ENCODE peak calls at places on chromosomes 1 and 21, in five cellular contexts. S is A549, U is coronary artery, E is dorsolateral prefrontal cortex, X is mucosa of descending colon. A is an unnamed sample.
A peak's percentile ranks its signal among the peaks of the same experiment; 100 is the strongest.

GRCh38 chr1:207933205-207933800 is 22.4 kb upstream of the CD34 start:
- DNase-seq in X (no peak), U (no peak), S (no peak), E (no peak), A (no peak)

GRCh38 chr1:38273405-38273804 is 226.8 kb upstream of the POU3F1 start:
- DNase-seq in S (no peak), U (no peak), E (no peak), X (no peak), A (no peak)

GRCh38 chr1:190102757-190103326 is 374.8 kb downstream of the BRINP3 start:
- DNase-seq in S (no peak), E (no peak), X (no peak), U (no peak), A (no peak)

GRCh38 chr21:35924714-35925301 is 135.5 kb downstream of the SETD4 start:
- DNase-seq in E (no peak), X (no peak), U (no peak), S (no peak), A (no peak)

GRCh38 chr1:228902781-228903572 is 167.7 kb downstream of the RHOU start:
- DNase-seq in S (peak; percentile 88), U (peak; percentile 90), X (peak; percentile 75), E (peak; percentile 90), A (no peak)

GRCh38 chr1:5519366-5520135 is 472.7 kb downstream of the NPHP4 start:
- DNase-seq in U (no peak), E (no peak), S (no peak), X (no peak), A (peak; percentile 54)

GRCh38 chr1:58432813-58433668 is 113.5 kb downstream of the OMA1 start:
- DNase-seq in U (no peak), S (no peak), X (no peak), E (peak; percentile 55), A (no peak)

GRCh38 chr21:34157456-34158025 is 84.2 kb downstream of the MRPS6 start:
- DNase-seq in E (no peak), S (no peak), U (no peak), X (no peak), A (no peak)

GRCh38 chr1:228228601-228229074 is 20.8 kb downstream of the OBSCN start:
- DNase-seq in X (no peak), E (no peak), S (peak; percentile 20), U (no peak), A (no peak)

GRCh38 chr1:5744342-5744741 is 247.9 kb downstream of the NPHP4 start:
- DNase-seq in U (no peak), E (no peak), S (no peak), X (no peak), A (no peak)

GRCh38 chr1:212119397-212119837 is 83.9 kb downstream of the DTL start:
- DNase-seq in S (no peak), E (no peak), X (no peak), U (no peak), A (no peak)

GRCh38 chr1:204103121-204103741 is 30.3 kb downstream of the SOX13 start:
- DNase-seq in X (no peak), E (no peak), U (no peak), S (no peak), A (no peak)

GRCh38 chr21:38341546-38342012 is 84.8 kb downstream of the KCNJ15 start:
- DNase-seq in S (no peak), E (no peak), U (peak; percentile 87), X (no peak), A (no peak)

GRCh38 chr1:65003316-65003664 is 36.9 kb upstream of the JAK1 start:
- DNase-seq in U (no peak), E (no peak), S (no peak), X (no peak), A (no peak)

GRCh38 chr1:47437518-47438320 is at the start of gene FOXD2:
- DNase-seq in E (peak; percentile 29), X (peak; percentile 97), S (peak; percentile 77), U (peak; percentile 91), A (peak; percentile 96)

GRCh38 chr1:217139513-217139912 is 416.3 kb upstream of the ESRRG start:
- DNase-seq in U (no peak), X (no peak), S (no peak), E (no peak), A (no peak)

GRCh38 chr1:60697204-60697994 is 385.0 kb upstream of the NFIA start:
- DNase-seq in U (no peak), E (no peak), S (no peak), X (no peak), A (no peak)

GRCh38 chr1:172468296-172468695 is 24.4 kb upstream of the PIGC start:
- DNase-seq in E (no peak), U (no peak), S (no peak), X (no peak), A (no peak)

GRCh38 chr1:63362073-63362472 is 5.4 kb upstream of the ALG6 start:
- DNase-seq in X (no peak), U (no peak), S (no peak), E (no peak), A (no peak)

GRCh38 chr1:85093644-85094043 is 45.3 kb upstream of the MCOLN3 start:
- DNase-seq in S (no peak), X (peak; percentile 36), E (no peak), U (no peak), A (no peak)

GRCh38 chr1:154179951-154180687 is 11.8 kb downstream of the TPM3 start:
- DNase-seq in U (no peak), X (peak; percentile 38), S (no peak), E (no peak), A (no peak)

GRCh38 chr21:25735895-25736597 is 1.3 kb downstream of the GABPA start:
- DNase-seq in X (no peak), S (no peak), E (no peak), U (no peak), A (no peak)

GRCh38 chr21:25733859-25734653 is 648 bp downstream of the ATP5PF start:
- DNase-seq in U (no peak), S (no peak), E (no peak), X (no peak), A (peak; percentile 70)

GRCh38 chr21:25732091-25732760 is 2.5 kb downstream of the ATP5PF start:
- DNase-seq in S (no peak), U (no peak), X (no peak), E (no peak), A (no peak)

GRCh38 chr21:25734654-25735220 is at the start of the genes ATP5PF and GABPA:
- DNase-seq in U (peak; percentile 98), E (peak; percentile 97), X (peak; percentile 98), S (peak; percentile 53), A (peak; percentile 96)

DNA sequence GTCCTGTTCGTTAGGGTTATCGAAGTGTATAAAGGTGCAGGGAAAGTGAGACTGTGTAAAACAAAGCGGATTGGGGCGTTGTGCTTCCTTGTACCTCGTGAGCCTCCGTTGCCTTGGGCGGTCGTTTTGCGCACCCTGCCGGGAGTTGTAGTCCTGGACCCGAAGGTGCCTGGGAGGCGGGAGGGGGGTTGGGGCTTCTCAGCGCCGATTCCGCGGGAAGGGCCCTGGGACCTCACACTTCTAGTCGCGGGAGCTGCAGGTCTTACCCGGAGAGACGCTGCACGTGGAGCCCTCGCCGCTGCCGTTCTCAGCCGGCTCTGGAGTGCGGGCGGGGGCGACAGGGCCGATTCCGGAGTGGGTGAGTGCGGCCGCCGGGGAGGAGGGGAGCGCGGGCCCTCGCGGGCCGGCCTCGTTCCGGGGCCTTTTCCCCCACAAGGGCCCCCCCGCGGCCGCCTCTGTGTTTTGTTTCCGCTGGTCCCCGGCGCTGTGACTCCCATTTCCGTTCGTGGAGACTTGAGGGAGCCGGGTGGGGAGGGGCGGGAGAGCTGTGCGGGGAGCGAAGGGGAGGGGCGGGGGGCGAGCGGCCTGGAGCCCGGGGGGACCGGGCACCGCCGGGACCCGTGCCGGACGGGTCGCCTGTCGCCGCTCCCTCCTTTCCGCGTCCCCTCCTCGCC is 586 bp downstream of the GABPA start:
- DNase-seq in S (peak; percentile 33), E (peak; percentile 91), U (peak; percentile 95), X (peak; percentile 93), A (peak; percentile 91)
- TF ChIP-seq CTCF in S (no peak), E (no peak), U (no peak), X (no peak), A (no peak)

GRCh38 chr1:11245248-11245647 is 17.1 kb downstream of the MTOR start:
- DNase-seq in E (no peak), X (no peak), U (no peak), S (no peak), A (no peak)

GRCh38 chr1:11253226-11253625 is 9.1 kb downstream of the MTOR start:
- DNase-seq in X (no peak), U (no peak), S (no peak), E (no peak), A (no peak)

GRCh38 chr1:11245904-11246726 is 16.2 kb downstream of the MTOR start:
- DNase-seq in X (no peak), E (no peak), S (no peak), U (no peak), A (no peak)

GRCh38 chr1:11248169-11248568 is 14.2 kb downstream of the MTOR start:
- DNase-seq in S (no peak), U (no peak), E (no peak), X (no peak), A (no peak)
- TF ChIP-seq CTCF in S (no peak), U (no peak), E (no peak), X (no peak), A (no peak)

DNA sequence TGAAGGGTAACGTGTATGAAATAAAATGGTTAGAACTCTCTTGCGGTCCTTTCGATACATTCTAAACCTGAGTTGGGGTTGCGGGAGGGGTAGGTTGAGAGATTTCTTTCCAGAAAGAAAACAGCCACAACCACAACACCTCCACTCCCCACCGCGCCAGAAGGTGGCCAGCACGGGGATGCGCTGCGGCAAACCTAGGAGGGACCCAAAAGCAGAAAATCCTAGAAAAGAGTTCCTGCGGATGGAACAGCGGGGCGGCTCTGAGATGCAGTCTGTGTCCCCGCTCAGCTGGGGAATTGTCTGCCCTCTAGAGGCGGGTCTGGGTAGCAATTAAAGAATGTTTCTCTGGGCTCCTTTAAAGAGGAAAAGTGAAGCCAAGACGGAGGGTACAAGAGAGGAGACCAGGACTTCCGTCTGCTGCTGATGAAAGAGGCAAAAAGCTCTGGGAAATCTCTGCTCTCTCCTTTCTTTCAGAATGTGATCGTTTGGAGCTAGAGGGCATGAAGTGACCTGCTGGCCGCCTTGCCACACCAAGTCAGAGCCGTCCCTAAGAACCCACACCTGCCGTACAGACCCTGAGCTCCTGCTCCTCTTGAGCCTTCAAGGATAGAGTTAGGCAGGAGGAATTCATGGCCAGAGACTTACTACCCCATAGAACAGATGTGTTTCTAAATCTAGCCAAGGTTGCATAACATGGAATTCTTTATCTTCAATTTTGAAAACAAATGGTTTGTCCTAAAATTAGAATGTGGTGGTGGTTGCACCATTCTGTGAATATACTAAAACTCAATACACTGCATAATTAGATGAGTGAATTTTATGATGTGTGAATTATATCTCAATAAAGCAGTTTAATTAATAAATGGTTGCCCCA is 46.5 kb upstream of the COA6 start:
- DNase-seq in U (no peak), S (peak; percentile 66), X (peak; percentile 42), E (peak; percentile 61), A (no peak)
- TF ChIP-seq CTCF in U (peak; percentile 57), S (peak; percentile 82), X (peak; percentile 34), E (peak; percentile 74), A (peak; percentile 87)

DNA sequence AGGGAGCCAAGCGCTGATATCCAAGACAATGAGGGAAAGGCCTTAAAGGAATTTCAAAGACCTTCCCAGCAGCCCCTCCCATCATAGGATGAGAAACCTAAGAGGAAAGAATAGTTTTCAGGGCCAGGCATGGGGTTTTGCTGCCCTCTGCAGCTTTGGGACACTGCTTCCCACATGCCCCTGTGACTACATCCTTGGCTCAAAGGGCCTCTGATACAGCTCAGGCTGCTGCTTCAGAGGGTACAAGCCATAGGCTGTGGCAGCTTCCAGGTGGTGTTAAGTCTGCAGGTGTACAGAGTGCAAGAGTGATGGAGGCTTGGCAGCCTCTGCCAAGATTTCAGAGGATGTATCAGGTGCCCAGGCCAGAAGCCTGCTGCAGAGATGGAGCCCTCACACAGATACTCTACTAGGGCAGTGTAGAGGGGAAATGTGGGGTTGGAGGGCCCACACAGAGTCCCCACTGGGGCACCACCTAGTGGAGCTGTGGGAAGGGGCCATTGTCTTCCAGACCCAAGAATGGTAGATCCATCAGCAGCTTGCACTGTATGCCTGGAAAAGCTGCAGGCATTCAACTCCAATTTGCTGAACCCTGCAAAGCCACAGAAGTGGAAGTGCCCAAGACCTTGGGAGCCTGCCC is 125.8 kb downstream of the SLC45A1 start:
- DNase-seq in S (no peak), X (no peak), U (no peak), E (no peak), A (no peak)
- TF ChIP-seq CTCF in S (no peak), X (no peak), U (no peak), E (no peak), A (no peak)